ENCODE peak calls at places on chromosomes 3 and 15, in seven cellular contexts. One of them, this sample, is unnamed.

GRCh38 chr3:10753964-10754363 is 62.1 kb upstream of the SLC6A11 start:
- DNase-seq in GM04503: no peak
- DNase-seq in hippocampal formation: no peak
- DNase-seq in brain pericyte: no peak
- DNase-seq in T47D: peak
- DNase-seq in RPMI7951: peak
- DNase-seq in Ammon's horn: no peak
- DNase-seq in this sample: peak

GRCh38 chr3:194301730-194302129 is 49.4 kb downstream of the CPN2 start:
- DNase-seq in GM04503: no peak
- DNase-seq in hippocampal formation: no peak
- DNase-seq in brain pericyte: no peak
- DNase-seq in T47D: no peak
- DNase-seq in RPMI7951: no peak
- DNase-seq in Ammon's horn: no peak
- DNase-seq in this sample: no peak

GRCh38 chr15:72229947-72230196 is 1.1 kb downstream of the PKM start:
- DNase-seq in GM04503: no peak
- DNase-seq in hippocampal formation: no peak
- DNase-seq in brain pericyte: no peak
- DNase-seq in T47D: no peak
- DNase-seq in RPMI7951: no peak
- DNase-seq in Ammon's horn: no peak
- DNase-seq in this sample: no peak

GRCh38 chr3:98573231-98573728 is 20.1 kb downstream of the CPOX start:
- DNase-seq in GM04503: no peak
- DNase-seq in hippocampal formation: no peak
- DNase-seq in brain pericyte: no peak
- DNase-seq in T47D: no peak
- DNase-seq in RPMI7951: peak
- DNase-seq in Ammon's horn: no peak
- DNase-seq in this sample: no peak

GRCh38 chr3:190301591-190301990 is 20.7 kb downstream of the CLDN1 start:
- DNase-seq in GM04503: no peak
- DNase-seq in hippocampal formation: no peak
- DNase-seq in brain pericyte: no peak
- DNase-seq in T47D: no peak
- DNase-seq in RPMI7951: no peak
- DNase-seq in Ammon's horn: no peak
- DNase-seq in this sample: no peak

GRCh38 chr3:1531981-1532380 is 439.2 kb downstream of the CNTN6 start:
- DNase-seq in GM04503: no peak
- DNase-seq in hippocampal formation: no peak
- DNase-seq in brain pericyte: no peak
- DNase-seq in T47D: no peak
- DNase-seq in RPMI7951: no peak
- DNase-seq in Ammon's horn: no peak
- DNase-seq in this sample: no peak

GRCh38 chr3:64380539-64380938 is 155.3 kb upstream of the PRICKLE2 start:
- DNase-seq in GM04503: no peak
- DNase-seq in hippocampal formation: no peak
- DNase-seq in brain pericyte: no peak
- DNase-seq in T47D: no peak
- DNase-seq in RPMI7951: no peak
- DNase-seq in Ammon's horn: no peak
- DNase-seq in this sample: no peak

GRCh38 chr3:2770451-2770850 is 339.7 kb downstream of the IL5RA start:
- DNase-seq in GM04503: no peak
- DNase-seq in hippocampal formation: no peak
- DNase-seq in brain pericyte: no peak
- DNase-seq in T47D: no peak
- DNase-seq in RPMI7951: no peak
- DNase-seq in Ammon's horn: no peak
- DNase-seq in this sample: no peak

GRCh38 chr15:65839985-65840384 is 29.3 kb upstream of the RAB11A start:
- DNase-seq in GM04503: no peak
- DNase-seq in hippocampal formation: no peak
- DNase-seq in brain pericyte: no peak
- DNase-seq in T47D: no peak
- DNase-seq in RPMI7951: no peak
- DNase-seq in Ammon's horn: no peak
- DNase-seq in this sample: no peak

GRCh38 chr15:85937661-85938060 is 142.0 kb upstream of the AGBL1 start:
- DNase-seq in GM04503: no peak
- DNase-seq in hippocampal formation: no peak
- DNase-seq in brain pericyte: no peak
- DNase-seq in T47D: no peak
- DNase-seq in RPMI7951: no peak
- DNase-seq in Ammon's horn: no peak
- DNase-seq in this sample: no peak

GRCh38 chr3:168803536-168803935 is 707.8 kb upstream of the GOLIM4 start:
- DNase-seq in GM04503: no peak
- DNase-seq in hippocampal formation: no peak
- DNase-seq in brain pericyte: no peak
- DNase-seq in T47D: no peak
- DNase-seq in RPMI7951: no peak
- DNase-seq in Ammon's horn: no peak
- DNase-seq in this sample: no peak

GRCh38 chr3:139764936-139765335 is 87.2 kb upstream of the NMNAT3 start:
- DNase-seq in GM04503: peak
- DNase-seq in hippocampal formation: no peak
- DNase-seq in brain pericyte: no peak
- DNase-seq in T47D: no peak
- DNase-seq in RPMI7951: peak
- DNase-seq in Ammon's horn: no peak
- DNase-seq in this sample: peak

GRCh38 chr15:59999558-60000112 is 4.5 kb upstream of the FOXB1 start:
- DNase-seq in GM04503: no peak
- DNase-seq in hippocampal formation: no peak
- DNase-seq in brain pericyte: no peak
- DNase-seq in T47D: no peak
- DNase-seq in RPMI7951: no peak
- DNase-seq in Ammon's horn: no peak
- DNase-seq in this sample: no peak

GRCh38 chr3:5162102-5162501 is 25.4 kb upstream of the EDEM1 start:
- DNase-seq in GM04503: peak
- DNase-seq in hippocampal formation: no peak
- DNase-seq in brain pericyte: no peak
- DNase-seq in T47D: no peak
- DNase-seq in RPMI7951: peak
- DNase-seq in Ammon's horn: no peak
- DNase-seq in this sample: peak

GRCh38 chr3:132380979-132381944 is 36.0 kb upstream of the DNAJC13 start:
- DNase-seq in GM04503: peak
- DNase-seq in hippocampal formation: no peak
- DNase-seq in brain pericyte: no peak
- DNase-seq in T47D: no peak
- DNase-seq in RPMI7951: no peak
- DNase-seq in Ammon's horn: no peak
- DNase-seq in this sample: no peak

GRCh38 chr15:60798821-60799220 is 319.9 kb upstream of the ICE2 start:
- DNase-seq in GM04503: peak
- DNase-seq in hippocampal formation: no peak
- DNase-seq in brain pericyte: peak
- DNase-seq in T47D: no peak
- DNase-seq in RPMI7951: peak
- DNase-seq in Ammon's horn: no peak
- DNase-seq in this sample: peak

GRCh38 chr3:11137627-11137959 is 16.7 kb upstream of the HRH1 start:
- DNase-seq in GM04503: no peak
- DNase-seq in hippocampal formation: no peak
- DNase-seq in brain pericyte: no peak
- DNase-seq in T47D: no peak
- DNase-seq in RPMI7951: no peak
- DNase-seq in Ammon's horn: no peak
- DNase-seq in this sample: no peak

GRCh38 chr3:125128861-125129501 is 73.2 kb upstream of the HEG1 start:
- DNase-seq in GM04503: peak
- DNase-seq in hippocampal formation: no peak
- DNase-seq in brain pericyte: no peak
- DNase-seq in T47D: no peak
- DNase-seq in RPMI7951: peak
- DNase-seq in Ammon's horn: no peak
- DNase-seq in this sample: peak

GRCh38 chr15:71545223-71545760 is 265.1 kb upstream of the NR2E3 start:
- DNase-seq in GM04503: no peak
- DNase-seq in hippocampal formation: no peak
- DNase-seq in brain pericyte: no peak
- DNase-seq in T47D: no peak
- DNase-seq in RPMI7951: no peak
- DNase-seq in Ammon's horn: no peak
- DNase-seq in this sample: no peak

This sample was measured in brain microvascular endothelial cell.